ENCODE peak calls at places on chromosome 6, in eight cellular contexts. One of them, this sample, is unnamed.

GRCh38 chr6:138387577-138388368 is 10.1 kb downstream of the SMIM28 start:
- DNase-seq in hippocampal formation: no peak
- DNase-seq in A549: no peak
- DNase-seq in NCI-H1417 treated with DMSO at 0.1 percent for 48 hours: peak; percentile 61
- DNase-seq in osteocyte: no peak
- DNase-seq in progenitor cell of endocrine pancreas: no peak
- DNase-seq in head of caudate nucleus: no peak
- DNase-seq in stimulated activated CD4-positive, alpha-beta T cell treated with anti-CD3 and anti-CD28 coated beads, Interleukin-12 subunit alpha, Interleukin-12 subunit beta, amount 100 ng/mL, for 48 hours: no peak
- DNase-seq in this sample: no peak

GRCh38 chr6:51001399-51001798 is 182.7 kb downstream of the TFAP2B start:
- DNase-seq in hippocampal formation: no peak
- DNase-seq in A549: no peak
- DNase-seq in NCI-H1417 treated with DMSO at 0.1 percent for 48 hours: no peak
- DNase-seq in osteocyte: no peak
- DNase-seq in progenitor cell of endocrine pancreas: no peak
- DNase-seq in head of caudate nucleus: no peak
- DNase-seq in stimulated activated CD4-positive, alpha-beta T cell treated with anti-CD3 and anti-CD28 coated beads, Interleukin-12 subunit alpha, Interleukin-12 subunit beta, amount 100 ng/mL, for 48 hours: no peak
- DNase-seq in this sample: no peak

GRCh38 chr6:27254566-27254965 is 7.1 kb downstream of the PRSS16 start:
- DNase-seq in hippocampal formation: no peak
- DNase-seq in A549: no peak
- DNase-seq in NCI-H1417 treated with DMSO at 0.1 percent for 48 hours: no peak
- DNase-seq in osteocyte: peak; percentile 65
- DNase-seq in progenitor cell of endocrine pancreas: no peak
- DNase-seq in head of caudate nucleus: no peak
- DNase-seq in stimulated activated CD4-positive, alpha-beta T cell treated with anti-CD3 and anti-CD28 coated beads, Interleukin-12 subunit alpha, Interleukin-12 subunit beta, amount 100 ng/mL, for 48 hours: no peak
- DNase-seq in this sample: no peak

GRCh38 chr6:148407372-148407771 is 64.7 kb downstream of the SASH1 start:
- DNase-seq in hippocampal formation: no peak
- DNase-seq in A549: no peak
- DNase-seq in NCI-H1417 treated with DMSO at 0.1 percent for 48 hours: no peak
- DNase-seq in osteocyte: no peak
- DNase-seq in progenitor cell of endocrine pancreas: no peak
- DNase-seq in head of caudate nucleus: no peak
- DNase-seq in stimulated activated CD4-positive, alpha-beta T cell treated with anti-CD3 and anti-CD28 coated beads, Interleukin-12 subunit alpha, Interleukin-12 subunit beta, amount 100 ng/mL, for 48 hours: no peak
- DNase-seq in this sample: no peak

GRCh38 chr6:44006123-44006871 is 121.0 kb downstream of the MRPL14 start:
- DNase-seq in hippocampal formation: no peak
- DNase-seq in A549: no peak
- DNase-seq in NCI-H1417 treated with DMSO at 0.1 percent for 48 hours: no peak
- DNase-seq in osteocyte: no peak
- DNase-seq in progenitor cell of endocrine pancreas: no peak
- DNase-seq in head of caudate nucleus: no peak
- DNase-seq in stimulated activated CD4-positive, alpha-beta T cell treated with anti-CD3 and anti-CD28 coated beads, Interleukin-12 subunit alpha, Interleukin-12 subunit beta, amount 100 ng/mL, for 48 hours: no peak
- DNase-seq in this sample: no peak

GRCh38 chr6:142542704-142543233 is 241.0 kb downstream of the ADGRG6 start:
- DNase-seq in hippocampal formation: no peak
- DNase-seq in A549: no peak
- DNase-seq in NCI-H1417 treated with DMSO at 0.1 percent for 48 hours: no peak
- DNase-seq in osteocyte: no peak
- DNase-seq in progenitor cell of endocrine pancreas: no peak
- DNase-seq in head of caudate nucleus: no peak
- DNase-seq in stimulated activated CD4-positive, alpha-beta T cell treated with anti-CD3 and anti-CD28 coated beads, Interleukin-12 subunit alpha, Interleukin-12 subunit beta, amount 100 ng/mL, for 48 hours: no peak
- DNase-seq in this sample: no peak

GRCh38 chr6:27327023-27327742 is 15.1 kb upstream of the POM121L2 start:
- DNase-seq in hippocampal formation: no peak
- DNase-seq in A549: no peak
- DNase-seq in NCI-H1417 treated with DMSO at 0.1 percent for 48 hours: no peak
- DNase-seq in osteocyte: no peak
- DNase-seq in progenitor cell of endocrine pancreas: no peak
- DNase-seq in head of caudate nucleus: no peak
- DNase-seq in stimulated activated CD4-positive, alpha-beta T cell treated with anti-CD3 and anti-CD28 coated beads, Interleukin-12 subunit alpha, Interleukin-12 subunit beta, amount 100 ng/mL, for 48 hours: no peak
- DNase-seq in this sample: no peak

GRCh38 chr6:39199541-39199940 is 29.7 kb downstream of the KCNK5 start:
- DNase-seq in hippocampal formation: no peak
- DNase-seq in A549: no peak
- DNase-seq in NCI-H1417 treated with DMSO at 0.1 percent for 48 hours: no peak
- DNase-seq in osteocyte: no peak
- DNase-seq in progenitor cell of endocrine pancreas: no peak
- DNase-seq in head of caudate nucleus: no peak
- DNase-seq in stimulated activated CD4-positive, alpha-beta T cell treated with anti-CD3 and anti-CD28 coated beads, Interleukin-12 subunit alpha, Interleukin-12 subunit beta, amount 100 ng/mL, for 48 hours: no peak
- DNase-seq in this sample: no peak

GRCh38 chr6:130211697-130212096 is 11.1 kb downstream of the SAMD3 start:
- DNase-seq in hippocampal formation: no peak
- DNase-seq in A549: no peak
- DNase-seq in NCI-H1417 treated with DMSO at 0.1 percent for 48 hours: no peak
- DNase-seq in osteocyte: no peak
- DNase-seq in progenitor cell of endocrine pancreas: no peak
- DNase-seq in head of caudate nucleus: no peak
- DNase-seq in stimulated activated CD4-positive, alpha-beta T cell treated with anti-CD3 and anti-CD28 coated beads, Interleukin-12 subunit alpha, Interleukin-12 subunit beta, amount 100 ng/mL, for 48 hours: no peak
- DNase-seq in this sample: no peak